ENCODE peak calls at places on chromosome 18, in seven cellular contexts. A, F, E, D, H, G and Z are unnamed samples.

GRCh38 chr18:12278153-12278764 is 24.1 kb downstream of the CIDEA start:
- DNase-seq in A (no peak), F (no peak), E (no peak), D (peak), H (no peak), G (no peak), Z (no peak)

GRCh38 chr18:77009675-77010074 is 122.9 kb downstream of the MBP start:
- DNase-seq in A (no peak), F (peak), E (no peak), D (no peak), H (no peak), G (no peak), Z (no peak)

GRCh38 chr18:15165048-15165447 is 417.1 kb downstream of the ANKRD30B start:
- DNase-seq in A (no peak), F (peak), E (peak), D (no peak), H (no peak), G (no peak), Z (no peak)

GRCh38 chr18:43589611-43590151 is 312.4 kb upstream of the SYT4 start:
- DNase-seq in A (no peak), F (peak), E (no peak), D (no peak), H (no peak), G (no peak), Z (no peak)

GRCh38 chr18:79394438-79395307 is 1.1 kb upstream of the NFATC1 start:
- DNase-seq in A (peak), F (peak), E (peak), D (peak), H (peak), G (peak), Z (no peak)

GRCh38 chr18:45874501-45875184 is 49.2 kb downstream of the SIGLEC15 start:
- DNase-seq in A (no peak), F (no peak), E (peak), D (no peak), H (no peak), G (no peak), Z (no peak)

GRCh38 chr18:44927127-44927849 is 246.6 kb downstream of the SETBP1 start:
- DNase-seq in A (no peak), F (no peak), E (no peak), D (no peak), H (no peak), G (no peak), Z (no peak)

GRCh38 chr18:45793295-45793965 is 32.0 kb upstream of the SIGLEC15 start:
- DNase-seq in A (no peak), F (no peak), E (no peak), D (no peak), H (no peak), G (peak), Z (no peak)

GRCh38 chr18:59690216-59691045 is 6.8 kb downstream of the CCBE1 start:
- DNase-seq in A (no peak), F (no peak), E (no peak), D (peak), H (no peak), G (no peak), Z (no peak)

GRCh38 chr18:48201337-48201705 is 207.9 kb downstream of the ZBTB7C start:
- DNase-seq in A (no peak), F (no peak), E (no peak), D (no peak), H (no peak), G (peak), Z (no peak)

GRCh38 chr18:62693659-62694058 is 21.7 kb upstream of the PHLPP1 start:
- DNase-seq in A (no peak), F (no peak), E (no peak), D (no peak), H (no peak), G (no peak), Z (no peak)

GRCh38 chr18:3151379-3152264 is 68.1 kb downstream of the MYOM1 start:
- DNase-seq in A (no peak), F (no peak), E (peak), D (peak), H (no peak), G (peak), Z (no peak)

GRCh38 chr18:80106482-80107051 is 2.5 kb upstream of the ADNP2 start:
- DNase-seq in A (no peak), F (no peak), E (no peak), D (no peak), H (no peak), G (no peak), Z (no peak)

GRCh38 chr18:36899289-36899688 is 70.4 kb downstream of the KIAA1328 start:
- DNase-seq in A (no peak), F (no peak), E (peak), D (peak), H (no peak), G (no peak), Z (no peak)
- TF ChIP-seq CTCF in A (peak), F (no peak), E (peak), D (peak), H (no peak), G (no peak), Z (peak)

DNA sequence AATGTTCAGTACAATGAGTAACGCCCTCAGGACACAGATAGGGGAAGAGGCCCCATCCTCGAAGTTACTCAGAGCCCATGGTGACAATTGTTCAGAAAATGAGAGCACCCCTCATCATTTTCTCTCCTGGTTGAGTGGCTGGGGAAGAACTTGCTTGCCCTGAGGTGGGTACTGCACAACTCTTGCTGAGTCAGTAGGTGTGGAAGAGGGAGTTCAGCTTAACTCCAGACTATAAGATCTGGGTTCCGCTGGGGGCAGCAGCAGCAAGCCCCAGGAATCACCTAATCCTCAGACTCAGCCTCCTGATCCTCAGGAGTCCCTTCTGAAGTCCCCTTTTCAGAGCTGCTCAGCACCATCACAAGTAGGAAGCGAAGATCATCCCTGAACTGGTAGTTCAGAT is 123.7 kb downstream of the PIEZO2 start:
- DNase-seq in A (no peak), F (no peak), E (no peak), D (no peak), H (no peak), G (no peak), Z (no peak)
- TF ChIP-seq CTCF in A (no peak), F (no peak), E (no peak), D (no peak), H (no peak), G (no peak), Z (no peak)

GRCh38 chr18:54672846-54673475 is 81.9 kb downstream of the DYNAP start:
- DNase-seq in A (no peak), F (no peak), E (no peak), D (peak), H (no peak), G (no peak), Z (no peak)

GRCh38 chr18:54672109-54672508 is 81.1 kb downstream of the DYNAP start:
- DNase-seq in A (no peak), F (no peak), E (no peak), D (no peak), H (no peak), G (no peak), Z (no peak)

GRCh38 chr18:54671291-54671881 is 80.3 kb downstream of the DYNAP start:
- DNase-seq in A (no peak), F (no peak), E (peak), D (peak), H (no peak), G (peak), Z (no peak)

GRCh38 chr18:54679318-54680149 is 88.5 kb downstream of the DYNAP start:
- DNase-seq in A (no peak), F (no peak), E (peak), D (peak), H (no peak), G (peak), Z (no peak)

DNA sequence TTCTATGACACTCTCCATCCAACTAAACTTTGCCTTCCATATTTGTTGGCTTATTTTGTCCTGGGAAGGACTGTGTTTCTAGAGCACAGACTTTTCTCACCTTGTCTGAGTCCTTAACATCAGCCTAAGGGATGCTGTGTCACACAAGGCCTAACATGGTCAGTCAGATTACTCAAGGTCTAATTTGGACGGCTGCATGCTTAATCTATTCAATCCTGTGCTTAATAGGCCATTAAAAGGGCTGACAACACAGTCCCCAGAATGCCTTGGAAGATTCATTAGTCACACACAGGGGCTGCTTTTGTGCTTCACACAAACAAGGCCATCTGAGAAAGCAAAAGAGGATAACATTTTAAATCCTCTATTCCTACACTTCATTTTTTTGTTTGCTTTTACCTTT is 84.0 kb downstream of the DYNAP start:
- DNase-seq in A (no peak), F (no peak), E (no peak), D (peak), H (no peak), G (no peak), Z (no peak)
- TF ChIP-seq CTCF in A (no peak), F (no peak), E (no peak), D (no peak), H (no peak), G (no peak), Z (no peak)

DNA sequence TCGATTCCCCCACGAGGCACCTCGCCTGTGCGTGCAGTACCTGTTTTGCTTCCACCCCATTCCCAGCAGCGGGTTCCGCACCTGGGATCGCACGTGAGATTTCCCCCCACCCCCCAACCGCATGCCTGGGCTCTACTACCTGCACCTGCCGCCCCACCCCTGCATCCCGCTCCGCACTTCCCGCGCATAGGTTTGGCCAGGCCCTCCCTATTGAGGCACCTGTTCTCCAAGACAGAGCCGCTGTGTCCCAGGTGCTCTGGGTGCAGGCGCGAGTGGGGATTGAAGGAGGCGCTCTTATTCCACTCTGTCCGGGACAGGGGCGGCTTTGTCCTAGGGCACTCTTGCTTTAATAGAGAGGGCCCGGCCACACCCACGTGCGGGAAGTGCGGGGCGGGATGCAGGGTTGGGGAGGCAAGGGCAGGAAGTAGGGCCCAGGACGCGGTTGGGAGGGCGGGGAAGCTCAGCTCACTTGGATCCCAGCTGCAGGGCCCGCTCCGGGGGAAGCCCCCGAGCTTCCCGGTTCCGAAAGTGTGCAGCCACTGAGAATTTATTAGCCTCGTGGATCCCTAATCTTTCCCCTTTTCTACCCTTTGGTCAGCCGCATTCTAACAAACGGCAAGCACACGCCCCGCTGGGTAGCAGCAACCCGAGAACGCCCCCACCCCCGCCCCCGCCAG is 698 bp upstream of the MOCOS start:
- DNase-seq in A (peak), F (peak), E (peak), D (peak), H (peak), G (peak), Z (no peak)
- TF ChIP-seq CTCF in A (no peak), F (no peak), E (no peak), D (no peak), H (no peak), G (no peak), Z (no peak)